ENCODE peak calls at places on chromosome 6, in four cellular contexts. G, I, Y and C are unnamed samples.

GRCh38 chr6:1024587-1024986 is 287.3 kb upstream of the FOXQ1 start:
- DNase-seq in I (no peak), Y (peak; percentile 94), G (peak; percentile 82), C (no peak)

GRCh38 chr6:117451607-117452164 is 25.9 kb upstream of the ROS1 start:
- DNase-seq in Y (peak; percentile 82), G (peak; percentile 43), I (no peak), C (no peak)

GRCh38 chr6:87675004-87675681 is 26.9 kb downstream of the AKIRIN2 start:
- DNase-seq in G (no peak), I (no peak), Y (no peak), C (no peak)

GRCh38 chr6:108651287-108651686 is 90.6 kb downstream of the FOXO3 start:
- DNase-seq in I (no peak), Y (peak; percentile 19), G (no peak), C (no peak)

GRCh38 chr6:137736048-137736846 is 130.8 kb upstream of the TNFAIP3 start:
- DNase-seq in I (peak; percentile 41), Y (no peak), G (no peak), C (no peak)

GRCh38 chr6:90859612-90860011 is 272.7 kb upstream of the MAP3K7 start:
- DNase-seq in I (peak; percentile 53), G (no peak), Y (no peak), C (no peak)

GRCh38 chr6:158818008-158818579 is 1.1 kb downstream of the EZR start:
- DNase-seq in I (peak; percentile 91), G (peak; percentile 70), Y (peak; percentile 83), C (peak; percentile 71)

GRCh38 chr6:71405416-71405815 is 116.8 kb downstream of the OGFRL1 start:
- DNase-seq in G (no peak), Y (no peak), I (no peak), C (no peak)

GRCh38 chr6:125986956-125987617 is 747 bp downstream of the TRMT11 start:
- DNase-seq in G (peak; percentile 35), Y (peak; percentile 45), I (peak; percentile 45), C (no peak)

GRCh38 chr6:11595903-11596302 is 58.4 kb downstream of the TMEM170B start:
- DNase-seq in G (peak; percentile 34), I (peak; percentile 70), Y (no peak), C (no peak)

GRCh38 chr6:151121900-151122299 is 117.9 kb upstream of the AKAP12 start:
- DNase-seq in I (no peak), G (no peak), Y (no peak), C (no peak)

GRCh38 chr6:166586424-166587156 is at the start of gene RAMACL:
- DNase-seq in I (peak; percentile 42), G (no peak), Y (no peak), C (no peak)

GRCh38 chr6:50128420-50129005 is 78.8 kb upstream of the DEFB112 start:
- DNase-seq in Y (peak; percentile 5), I (peak; percentile 56), G (peak; percentile 24), C (no peak)

GRCh38 chr6:1400126-1400850 is 10.9 kb downstream of the FOXF2 start:
- DNase-seq in I (no peak), Y (no peak), G (no peak), C (no peak)

DNA sequence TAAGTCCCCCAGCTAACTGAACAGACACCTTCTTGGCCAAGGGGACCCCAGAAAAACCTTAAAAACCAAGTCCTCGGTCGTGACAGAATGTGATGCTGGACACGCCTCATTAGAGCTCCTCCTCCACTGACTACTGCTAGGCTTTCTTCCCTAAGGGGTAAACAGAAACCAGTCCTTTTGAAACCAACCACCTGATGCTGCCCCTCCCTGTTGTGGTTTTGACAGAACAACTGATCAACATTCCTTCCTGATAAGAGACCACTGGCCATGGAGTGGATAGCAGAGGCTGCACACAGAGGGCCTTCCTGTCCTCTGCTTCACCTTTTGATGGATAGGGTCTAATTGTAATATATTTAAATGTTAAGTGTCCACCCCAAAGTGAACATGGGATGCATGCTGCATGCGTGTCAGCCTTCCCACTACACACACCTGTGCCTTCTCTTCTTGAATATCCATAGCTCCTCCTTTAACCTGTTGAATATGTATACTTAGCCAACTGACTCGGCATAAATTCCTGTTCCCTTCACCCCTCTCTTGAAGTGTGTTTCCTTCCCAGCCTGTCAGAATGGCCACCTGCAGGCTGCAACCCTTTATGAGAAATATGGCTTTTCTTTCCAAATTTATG is 27.9 kb upstream of the SLC2A12 start:
- DNase-seq in Y (no peak), I (peak; percentile 20), G (no peak), C (no peak)
- H2BK5ac ChIP-seq in Y (no peak overlapping the region), I (no peak overlapping the region), G (no peak overlapping the region), C (no peak overlapping the region)

GRCh38 chr6:43773050-43773956 is 3.3 kb downstream of the VEGFA start:
- DNase-seq in G (peak; percentile 57), Y (peak; percentile 58), I (peak; percentile 68), C (no peak)
- H2BK5ac ChIP-seq in G (peak overlapping the region; percentile 41), Y (no peak overlapping the region), I (no peak overlapping the region), C (peak overlapping the region; percentile 94)

GRCh38 chr6:47229255-47229654 is 80.5 kb downstream of the TNFRSF21 start:
- DNase-seq in I (no peak), Y (no peak), G (no peak), C (no peak)

GRCh38 chr6:47238456-47238995 is 71.2 kb downstream of the TNFRSF21 start:
- DNase-seq in G (peak; percentile 29), Y (peak; percentile 49), I (peak; percentile 67), C (no peak)

GRCh38 chr6:47230579-47230978 is 79.1 kb downstream of the TNFRSF21 start:
- DNase-seq in Y (no peak), G (no peak), I (no peak), C (no peak)

GRCh38 chr6:47235964-47236760 is 73.5 kb downstream of the TNFRSF21 start:
- DNase-seq in I (no peak), Y (peak; percentile 16), G (no peak), C (no peak)

DNA sequence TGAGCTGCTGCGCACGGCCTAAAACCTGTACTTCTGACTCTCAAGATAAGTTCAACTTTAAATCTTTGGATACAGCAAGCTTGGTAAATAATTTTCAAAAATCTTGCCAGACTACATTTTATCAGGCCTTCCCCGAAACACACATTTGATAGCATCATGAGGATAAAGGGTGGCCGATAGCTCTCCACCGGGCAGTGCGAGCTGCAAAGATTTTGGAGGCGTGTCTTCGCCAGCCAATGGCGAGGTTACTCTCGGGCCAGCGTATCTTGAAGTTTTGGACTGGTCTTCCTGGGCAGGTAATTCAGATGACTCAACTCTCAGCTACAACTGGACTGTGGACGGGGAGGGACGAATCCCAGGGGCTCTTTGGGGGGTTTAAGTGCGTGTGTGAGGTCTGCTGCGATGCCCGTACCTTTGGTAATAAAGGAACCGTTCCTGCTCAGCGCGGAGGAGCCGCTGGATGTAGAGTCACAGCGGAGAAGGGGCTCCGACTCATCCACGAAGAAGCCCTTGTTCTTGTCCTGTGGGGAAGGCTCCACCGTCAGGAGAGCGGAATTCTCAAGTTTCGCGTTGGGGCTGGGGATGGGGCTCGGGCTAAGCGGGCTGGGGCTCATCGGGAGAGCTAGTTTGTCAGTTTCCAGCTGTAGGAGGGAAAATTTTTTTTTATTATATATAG is 75.3 kb downstream of the TNFRSF21 start:
- DNase-seq in Y (no peak), G (no peak), I (peak; percentile 90), C (no peak)
- H2BK5ac ChIP-seq in Y (no peak overlapping the region), G (no peak overlapping the region), I (peak overlapping the region; percentile 21), C (no peak overlapping the region)

GRCh38 chr6:28139860-28140500 is 1.7 kb upstream of the ZKSCAN8 start:
- DNase-seq in Y (no peak), G (no peak), I (no peak), C (no peak)

GRCh38 chr6:28140616-28141015 is 1.1 kb upstream of the ZKSCAN8 start:
- DNase-seq in I (no peak), G (no peak), Y (no peak), C (no peak)

GRCh38 chr6:28137458-28138020 is 4.1 kb upstream of the ZKSCAN8 start:
- DNase-seq in I (peak; percentile 34), Y (peak; percentile 66), G (peak; percentile 14), C (no peak)

GRCh38 chr6:28142446-28142845 is 763 bp downstream of the ZKSCAN8 start:
- DNase-seq in G (peak; percentile 25), Y (peak; percentile 18), I (no peak), C (no peak)

DNA sequence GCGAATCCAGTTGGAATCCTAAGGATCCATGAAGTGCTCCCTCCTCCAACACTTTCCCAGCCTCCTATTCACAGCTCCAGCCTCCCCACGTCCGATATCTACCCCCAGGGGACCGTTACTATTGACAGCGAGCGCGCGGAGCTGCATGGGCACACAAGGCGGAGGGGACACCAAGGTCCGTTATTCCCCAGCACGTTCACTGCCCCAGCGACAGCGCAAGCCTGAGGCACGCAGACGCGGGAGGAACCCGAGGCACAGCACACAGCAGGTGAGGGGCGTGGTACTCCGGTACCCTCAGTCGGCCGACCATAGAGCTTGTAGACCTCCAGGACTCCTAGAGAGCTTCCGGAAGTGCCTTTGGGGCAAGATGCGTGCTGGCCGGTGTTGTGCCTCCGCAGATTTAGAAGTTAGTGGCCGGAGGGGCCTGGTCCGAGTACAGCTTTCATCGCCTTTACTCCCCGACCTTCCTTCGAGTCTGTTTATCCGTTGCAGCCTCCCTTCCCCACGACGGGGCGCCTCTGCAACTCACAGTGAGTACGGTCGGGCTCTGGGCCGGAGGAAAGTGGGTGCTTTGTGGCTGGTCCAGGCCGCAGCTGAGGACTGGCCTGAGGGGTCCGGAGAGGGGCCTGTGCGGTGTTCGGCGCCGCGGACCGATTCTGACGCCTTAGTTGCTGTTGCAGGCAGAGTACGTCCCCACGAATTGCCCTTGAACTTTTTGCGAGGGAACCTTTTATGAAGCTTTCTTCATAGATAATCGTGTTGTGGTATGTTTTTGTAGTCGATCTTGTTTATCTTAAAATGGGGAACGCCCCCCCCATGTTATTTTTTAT is at the start of gene ZKSCAN8:
- DNase-seq in Y (peak; percentile 85), G (peak; percentile 86), I (peak; percentile 87), C (peak; percentile 89)
- H2BK5ac ChIP-seq in Y (peak within 1 kb of the TSS; percentile 40), G (peak within 1 kb of the TSS; percentile 68), I (peak within 1 kb of the TSS; percentile 87), C (no peak within 1 kb of the TSS)

GRCh38 chr6:31179042-31179386 is 8.5 kb upstream of the POU5F1 start:
- DNase-seq in I (no peak), Y (no peak), G (no peak), C (no peak)
- H2BK5ac ChIP-seq in I (no peak overlapping the region), Y (no peak overlapping the region), G (no peak overlapping the region), C (no peak overlapping the region)

GRCh38 chr6:14598017-14598864 is 480.7 kb downstream of the CD83 start:
- DNase-seq in I (no peak), G (no peak), Y (no peak), C (no peak)
- H2BK5ac ChIP-seq in I (no peak overlapping the region), G (no peak overlapping the region), Y (no peak overlapping the region), C (no peak overlapping the region)

GRCh38 chr6:168216741-168217140 is 102.8 kb downstream of the DACT2 start:
- DNase-seq in I (no peak), Y (no peak), G (no peak), C (peak; percentile 72)
- H2BK5ac ChIP-seq in I (no peak overlapping the region), Y (no peak overlapping the region), G (no peak overlapping the region), C (no peak overlapping the region)

GRCh38 chr6:160975111-160975510 is 16.5 kb upstream of the MAP3K4 start:
- DNase-seq in I (no peak), Y (no peak), G (no peak), C (no peak)
- H2BK5ac ChIP-seq in I (no peak overlapping the region), Y (no peak overlapping the region), G (peak overlapping the region; percentile 59), C (no peak overlapping the region)